ENCODE peak calls at places on chromosome 14, in four cellular contexts. T is H1, S is IMR-90, X is neuronal stem cell. P is an unnamed sample.

GRCh38 chr14:100661340-100661712 is 65.4 kb upstream of the DLK1 start:
- DNase-seq in X (no peak), S (no peak), T (no peak), P (no peak)

GRCh38 chr14:102775855-102776760 is 1.1 kb upstream of the TRAF3 start:
- DNase-seq in T (no peak), S (peak), X (no peak), P (no peak)

GRCh38 chr14:36847366-36847765 is 185.7 kb downstream of the PAX9 start:
- DNase-seq in S (no peak), X (no peak), T (no peak), P (peak)

GRCh38 chr14:70121521-70121920 is 67.2 kb downstream of the SLC8A3 start:
- DNase-seq in X (peak), T (peak), S (no peak), P (peak)

GRCh38 chr14:35337557-35338255 is 45.5 kb downstream of the PSMA6 start:
- DNase-seq in T (peak), X (no peak), S (no peak), P (peak)

GRCh38 chr14:77889971-77890442 is 90.1 kb downstream of the ADCK1 start:
- DNase-seq in T (no peak), X (no peak), S (peak), P (no peak)

GRCh38 chr14:93041002-93041401 is 74.7 kb downstream of the ITPK1 start:
- DNase-seq in X (no peak), S (no peak), T (no peak), P (peak)

GRCh38 chr14:56855891-56856461 is 45.7 kb upstream of the OTX2 start:
- DNase-seq in X (peak), S (no peak), T (peak), P (peak)

GRCh38 chr14:36665887-36666415 is 4.3 kb downstream of the PAX9 start:
- DNase-seq in S (no peak), X (no peak), T (peak), P (peak)

GRCh38 chr14:52950410-52950897 is 396 bp downstream of the FERMT2 start:
- DNase-seq in T (peak), S (peak), X (peak), P (peak)

GRCh38 chr14:29668201-29668600 is 259.4 kb downstream of the PRKD1 start:
- DNase-seq in T (no peak), S (no peak), X (no peak), P (peak)

GRCh38 chr14:76564471-76565119 is 188.7 kb downstream of the ESRRB start:
- DNase-seq in X (no peak), S (no peak), T (no peak), P (peak)

GRCh38 chr14:104087981-104088850 is 2.7 kb downstream of the ASPG start:
- DNase-seq in S (no peak), X (no peak), T (peak), P (no peak)

GRCh38 chr14:73696466-73697390 is 17.5 kb downstream of the PNMA1 start:
- DNase-seq in S (peak), X (no peak), T (no peak), P (no peak)

GRCh38 chr14:52834440-52834842 is 43.0 kb upstream of the GNPNAT1 start:
- DNase-seq in X (no peak), S (peak), T (no peak), P (no peak)

GRCh38 chr14:91714805-91715204 is 17.1 kb downstream of the CATSPERB start:
- DNase-seq in S (no peak), X (no peak), T (no peak), P (peak)

GRCh38 chr14:76599556-76599955 is 161.7 kb upstream of the VASH1 start:
- DNase-seq in T (no peak), X (no peak), S (no peak), P (no peak)

GRCh38 chr14:37466003-37466622 is 128.9 kb downstream of the FOXA1 start:
- DNase-seq in T (no peak), S (no peak), X (no peak), P (no peak)

GRCh38 chr14:21087294-21088091 is 11.0 kb downstream of the ZNF219 start:
- DNase-seq in S (peak), X (peak), T (no peak), P (peak)

GRCh38 chr14:90446405-90446804 is 49.6 kb downstream of the CALM1 start:
- DNase-seq in X (no peak), T (no peak), S (no peak), P (no peak)

GRCh38 chr14:74478996-74479635 is 14.0 kb downstream of the NPC2 start:
- DNase-seq in T (no peak), S (peak), X (peak), P (peak)

GRCh38 chr14:34858765-34859164 is 16.4 kb downstream of the BAZ1A start:
- DNase-seq in S (no peak), T (no peak), X (no peak), P (no peak)

GRCh38 chr14:52117433-52117832 is 48.6 kb upstream of the NID2 start:
- DNase-seq in S (peak), X (no peak), T (no peak), P (no peak)

GRCh38 chr14:50303744-50304471 is 8.1 kb downstream of the L2HGDH start:
- DNase-seq in S (peak), X (no peak), T (no peak), P (no peak)

GRCh38 chr14:74612346-74613021 is 447 bp upstream of the LTBP2 start:
- DNase-seq in X (peak), S (peak), T (peak), P (peak)

GRCh38 chr14:103593577-103593976 is 30.8 kb downstream of the COA8 start:
- DNase-seq in T (no peak), S (no peak), X (no peak), P (no peak)

GRCh38 chr14:34424488-34424887 is 37.6 kb downstream of the SPTSSA start:
- DNase-seq in S (no peak), X (no peak), T (no peak), P (no peak)

GRCh38 chr14:91311284-91311662 is 66.8 kb upstream of the GPR68 start:
- DNase-seq in X (no peak), T (no peak), S (no peak), P (no peak)

GRCh38 chr14:99995700-99996356 is 69.4 kb upstream of the EVL start:
- DNase-seq in X (no peak), S (peak), T (peak), P (peak)

GRCh38 chr14:90714811-90715210 is 101.4 kb downstream of the TTC7B start:
- DNase-seq in X (no peak), S (peak), T (no peak), P (no peak)

GRCh38 chr14:85532981-85533820 is 3.3 kb downstream of the FLRT2 start:
- DNase-seq in T (peak), X (peak), S (peak), P (peak)

GRCh38 chr14:99479903-99480855 is 480 bp downstream of the SETD3 start:
- DNase-seq in S (peak), T (no peak), X (peak), P (peak)

GRCh38 chr14:22530101-22530500 is 58.9 kb downstream of the DAD1 start:
- DNase-seq in X (no peak), S (no peak), T (no peak), P (no peak)

GRCh38 chr14:22819191-22819988 is 4.2 kb upstream of the SLC7A7 start:
- DNase-seq in S (peak), T (peak), X (no peak), P (peak)

GRCh38 chr14:32258574-32258973 is 55.5 kb upstream of the RNU6-8 start:
- DNase-seq in S (no peak), X (no peak), T (no peak), P (no peak)
- H3K18ac ChIP-seq in S (peak), X (no peak), T (no peak), P (no peak)

DNA sequence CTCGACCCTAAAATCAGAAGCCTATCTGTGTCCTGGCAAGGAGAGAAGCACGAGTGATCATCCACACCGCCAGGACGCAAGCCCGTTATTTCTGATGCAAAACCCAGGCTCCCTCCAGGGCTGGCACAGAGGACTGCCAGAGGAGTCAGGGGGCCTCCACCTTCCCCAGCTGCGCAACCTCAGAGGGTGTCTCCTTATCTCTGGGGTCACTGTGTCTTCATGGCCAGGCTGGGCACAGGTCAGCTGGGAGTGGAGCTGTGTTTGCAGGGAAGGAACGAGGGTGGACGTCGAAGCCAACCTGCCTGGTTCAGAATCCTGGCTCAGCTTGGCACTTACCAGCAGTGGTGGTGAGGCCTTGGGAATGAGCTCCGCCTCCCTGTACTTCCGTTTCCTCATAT is 12.0 kb upstream of the SERPINA3 start:
- DNase-seq in X (no peak), T (no peak), S (no peak), P (no peak)
- H2AK5ac ChIP-seq in X (no peak), T (peak), S (peak), P (no peak)

GRCh38 chr14:67641902-67642749 is 22.4 kb downstream of the ARG2 start:
- DNase-seq in X (no peak), S (no peak), T (no peak), P (no peak)
- H3K23ac ChIP-seq in X (no peak), S (no peak), T (no peak), P (no peak)

GRCh38 chr14:61470261-61470953 is 149.0 kb downstream of the PRKCH start:
- DNase-seq in X (peak), T (no peak), S (peak), P (peak)
- H3K18ac ChIP-seq in X (no peak), T (peak), S (peak), P (no peak)

DNA sequence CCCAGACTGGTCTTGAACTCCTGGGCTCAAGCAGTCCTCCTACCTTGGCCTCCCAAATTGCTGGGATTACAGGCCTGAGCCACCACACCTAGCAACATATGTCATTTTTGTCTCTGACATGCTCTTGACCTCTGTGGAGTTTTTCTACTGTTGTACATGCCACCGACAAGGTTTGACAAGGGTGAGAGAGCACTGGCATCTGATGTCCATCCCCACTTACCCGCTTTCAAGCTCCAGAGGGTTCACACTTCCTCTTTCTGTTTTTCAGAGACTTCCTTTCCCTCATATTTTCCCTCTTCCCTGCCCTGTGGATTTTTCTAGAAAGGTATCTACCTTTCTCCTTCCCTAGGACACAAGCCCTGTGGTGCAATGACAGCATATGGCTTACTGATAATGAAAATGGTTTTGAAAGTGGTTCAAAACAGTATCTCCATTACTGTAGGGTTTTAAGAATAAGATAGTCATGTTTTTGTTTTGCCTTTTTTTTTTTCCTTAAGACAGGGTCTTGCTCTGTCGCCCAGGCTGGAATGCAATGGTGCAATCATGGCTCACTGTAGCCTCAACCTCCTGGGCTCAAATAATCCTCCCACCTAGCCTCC is 27.7 kb upstream of the PLEKHG3 start:
- DNase-seq in S (no peak), X (no peak), T (no peak), P (no peak)
- H2AK5ac ChIP-seq in S (no peak), X (no peak), T (no peak), P (no peak)

GRCh38 chr14:79118291-79118690 is 948.1 kb downstream of the NRXN3 start:
- DNase-seq in X (no peak), T (no peak), S (no peak), P (peak)

GRCh38 chr14:79111963-79112362 is 941.8 kb downstream of the NRXN3 start:
- DNase-seq in X (no peak), S (peak), T (no peak), P (no peak)

DNA sequence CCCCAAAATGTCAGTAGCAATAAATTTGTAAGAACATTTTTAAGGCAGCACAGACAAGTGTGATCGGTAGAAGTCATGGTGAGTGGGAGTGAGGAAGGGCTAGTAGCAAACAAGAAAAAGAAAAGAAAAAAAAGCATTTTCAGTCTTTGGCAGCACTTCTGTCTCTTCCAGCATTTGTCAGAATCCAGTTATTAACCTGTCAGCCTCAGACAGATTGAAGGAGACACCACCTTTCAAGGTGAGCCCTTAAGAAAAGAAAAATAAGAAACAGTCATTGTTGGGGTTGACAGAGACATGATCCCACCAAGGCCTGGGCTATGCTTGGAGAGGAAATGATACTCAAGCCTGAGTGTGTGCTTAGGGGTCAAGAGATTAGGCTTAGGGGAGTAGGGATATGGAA is 947.4 kb downstream of the NRXN3 start:
- DNase-seq in X (no peak), S (no peak), T (no peak), P (no peak)
- H3K23ac ChIP-seq in X (no peak), S (no peak), T (no peak), P (no peak)

DNA sequence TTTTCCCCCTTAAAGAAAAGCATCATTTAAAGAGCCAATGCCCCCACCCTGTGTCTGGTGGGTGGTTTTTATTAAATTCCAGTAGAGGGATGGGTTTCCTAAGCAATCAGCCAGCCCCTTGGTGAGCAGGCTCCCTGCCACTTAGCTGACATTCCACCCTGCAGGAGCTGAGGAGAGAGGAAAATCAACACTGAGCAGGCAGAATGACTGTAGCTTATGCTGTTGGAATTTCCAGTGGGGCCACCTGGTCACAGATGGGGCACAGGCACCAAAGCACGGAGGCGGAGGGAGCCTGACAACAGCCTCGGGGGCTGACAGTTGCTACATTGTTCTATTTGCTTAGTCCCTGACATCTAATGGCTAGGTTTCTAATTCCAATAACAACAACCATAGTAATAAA is 127.7 kb downstream of the TMEM30B start:
- DNase-seq in T (no peak), X (no peak), S (peak), P (peak)
- H3K18ac ChIP-seq in T (no peak), X (no peak), S (peak), P (no peak)

P was measured in mesendoderm.